ENCODE peak calls at places on chromosomes 1 and 21, in seven cellular contexts. G, Y, I, N, D, J and T are unnamed samples.

GRCh38 chr1:182248721-182249120 is 142.9 kb downstream of the GLUL start:
- DNase-seq in D (no peak), J (no peak), N (no peak), I (no peak), G (no peak), Y (no peak), T (no peak)

GRCh38 chr1:193058529-193059281 is 455 bp downstream of the UCHL5 start:
- DNase-seq in N (peak; percentile 87), I (peak; percentile 51), J (no peak), D (peak; percentile 54), Y (no peak), G (peak; percentile 21), T (peak; percentile 87)

GRCh38 chr1:62621907-62622306 is 24.6 kb downstream of the ANGPTL3 start:
- DNase-seq in J (peak; percentile 8), I (no peak), N (no peak), G (peak; percentile 32), Y (no peak), D (no peak), T (no peak)

GRCh38 chr1:234893725-234894630 is 234.7 kb downstream of the TOMM20 start:
- DNase-seq in G (no peak), N (no peak), I (no peak), Y (no peak), D (no peak), J (no peak), T (no peak)

GRCh38 chr1:183318433-183318832 is 99.7 kb downstream of the NMNAT2 start:
- DNase-seq in D (peak; percentile 85), I (peak; percentile 58), Y (peak; percentile 95), N (no peak), J (no peak), G (peak; percentile 90), T (peak; percentile 76)

GRCh38 chr1:53086504-53087070 is 24.6 kb downstream of the PODN start:
- DNase-seq in G (no peak), D (no peak), N (no peak), Y (no peak), I (no peak), J (no peak), T (no peak)

GRCh38 chr1:155038602-155039307 is 5.1 kb downstream of the DCST1 start:
- DNase-seq in N (no peak), D (no peak), J (no peak), Y (no peak), G (no peak), I (no peak), T (peak; percentile 76)

GRCh38 chr1:43532716-43533115 is 2.0 kb downstream of the PTPRF start:
- DNase-seq in I (no peak), D (no peak), N (peak; percentile 18), G (no peak), J (no peak), Y (no peak), T (no peak)

GRCh38 chr1:6743189-6744101 is 41.8 kb upstream of the CAMTA1 start:
- DNase-seq in G (peak; percentile 46), I (no peak), D (peak; percentile 43), J (no peak), N (no peak), Y (no peak), T (peak; percentile 86)

GRCh38 chr1:198330982-198331620 is 174.3 kb downstream of the NEK7 start:
- DNase-seq in N (no peak), G (no peak), J (no peak), Y (no peak), D (no peak), I (no peak), T (peak; percentile 48)

GRCh38 chr1:103367186-103367585 is 158.3 kb upstream of the RNPC3 start:
- DNase-seq in Y (no peak), N (no peak), D (no peak), J (no peak), G (no peak), I (no peak), T (no peak)

GRCh38 chr1:22108343-22109135 is 34.4 kb downstream of the WNT4 start:
- DNase-seq in N (no peak), Y (peak; percentile 90), I (no peak), G (peak; percentile 68), J (no peak), D (peak; percentile 87), T (no peak)

GRCh38 chr1:233294991-233295774 is at the start of gene PCNX2:
- DNase-seq in I (no peak), J (peak; percentile 33), D (peak; percentile 81), G (peak; percentile 50), Y (no peak), N (peak; percentile 88), T (no peak)

GRCh38 chr21:34693192-34693810 is 24.5 kb downstream of the CLIC6 start:
- DNase-seq in D (peak; percentile 68), I (no peak), J (peak; percentile 59), N (no peak), Y (no peak), G (no peak), T (peak; percentile 65)

GRCh38 chr1:3290438-3290837 is 164.0 kb upstream of the ARHGEF16 start:
- DNase-seq in I (no peak), D (no peak), Y (no peak), N (no peak), G (no peak), J (no peak), T (no peak)

GRCh38 chr1:151435174-151435573 is 24.1 kb downstream of the POGZ start:
- DNase-seq in Y (no peak), J (no peak), I (no peak), N (no peak), G (no peak), D (no peak), T (no peak)

GRCh38 chr1:119778359-119778758 is 9.7 kb upstream of the HMGCS2 start:
- DNase-seq in N (no peak), D (no peak), Y (peak; percentile 10), I (no peak), J (no peak), G (no peak), T (no peak)

GRCh38 chr1:119773711-119774241 is 5.1 kb upstream of the HMGCS2 start:
- DNase-seq in I (no peak), D (no peak), G (no peak), J (no peak), N (no peak), Y (peak; percentile 50), T (no peak)

GRCh38 chr1:119772298-119772697 is 3.6 kb upstream of the HMGCS2 start:
- DNase-seq in D (no peak), Y (no peak), J (no peak), N (no peak), G (no peak), I (no peak), T (no peak)

GRCh38 chr1:119771770-119772169 is 3.1 kb upstream of the HMGCS2 start:
- DNase-seq in D (no peak), N (no peak), G (no peak), I (no peak), J (no peak), Y (peak; percentile 29), T (no peak)

GRCh38 chr1:119774746-119775495 is 6.2 kb upstream of the HMGCS2 start:
- DNase-seq in J (no peak), Y (peak; percentile 82), I (no peak), N (no peak), D (no peak), G (no peak), T (no peak)
- TF ChIP-seq POLR2A in J (no peak), Y (no peak), I (no peak), N (no peak), D (no peak), G (no peak), T (no peak)

DNA sequence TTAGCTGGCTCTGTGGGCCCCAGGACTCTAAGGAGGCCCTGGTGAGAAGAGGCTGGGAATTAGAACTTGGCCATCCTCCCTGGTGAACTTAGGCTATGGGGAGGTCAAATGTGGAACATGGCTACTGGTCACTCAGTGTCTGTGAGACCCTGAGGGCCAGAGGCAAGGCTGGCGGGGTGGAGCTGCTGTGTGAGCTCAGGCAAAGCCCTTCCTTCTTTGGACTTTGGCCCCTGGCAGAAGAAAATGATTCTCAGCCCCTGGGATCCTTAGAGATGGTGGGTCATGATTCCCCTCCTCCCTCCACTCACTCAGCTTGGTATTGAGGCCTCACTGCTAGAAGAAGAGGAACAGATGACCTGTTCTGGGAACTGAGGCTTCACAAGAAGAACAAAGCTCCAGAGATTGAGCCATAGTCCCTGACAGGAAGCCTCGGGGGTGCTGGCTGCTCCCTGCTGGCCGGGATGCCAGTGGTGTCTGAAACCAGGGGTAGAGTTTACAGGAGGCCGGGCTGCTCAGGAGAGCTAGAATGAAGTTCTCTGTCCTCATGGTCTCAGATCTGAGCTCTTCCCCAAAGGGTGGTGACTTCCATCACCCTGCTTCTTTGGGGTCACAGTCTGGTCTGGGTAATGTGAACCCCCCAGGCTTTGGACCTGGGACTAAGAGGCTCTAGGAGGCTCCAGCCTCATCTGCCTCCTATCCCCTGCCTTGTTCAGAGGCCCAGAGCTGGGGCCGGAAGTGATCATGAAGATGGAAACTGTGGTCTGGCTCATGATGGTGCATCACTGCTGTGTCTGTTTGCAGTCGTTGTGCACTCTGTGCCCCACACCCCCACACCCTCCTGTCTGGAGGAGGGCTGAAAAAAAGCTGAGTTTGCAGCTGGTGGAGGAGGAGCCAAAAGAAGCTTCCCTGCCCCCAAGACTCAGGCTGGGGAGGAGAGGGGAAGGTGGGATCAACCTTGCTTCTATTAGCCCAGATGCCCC is 905 bp downstream of the BTBD19 start:
- DNase-seq in G (peak; percentile 67), D (peak; percentile 54), J (no peak), Y (no peak), N (peak; percentile 92), I (peak; percentile 39), T (peak; percentile 62)
- TF ChIP-seq CTCF in G (no peak), D (no peak), J (no peak), Y (no peak), N (no peak), I (no peak), T (no peak)

GRCh38 chr21:33644383-33645074 is 2.2 kb downstream of the ITSN1 start:
- DNase-seq in D (no peak), G (no peak), N (no peak), Y (no peak), I (no peak), J (no peak), T (no peak)
- TF ChIP-seq POLR2A in D (no peak), G (no peak), N (no peak), Y (no peak), I (no peak), J (no peak), T (no peak)

GRCh38 chr1:37150986-37151385 is 116.7 kb upstream of the GRIK3 start:
- DNase-seq in J (no peak), I (no peak), G (no peak), N (no peak), D (no peak), Y (peak; percentile 86), T (no peak)
- TF ChIP-seq CTCF in J (no peak), I (no peak), G (no peak), N (no peak), D (no peak), Y (no peak), T (no peak)

GRCh38 chr1:14517813-14518180 is 80.7 kb upstream of the KAZN start:
- DNase-seq in G (no peak), Y (no peak), N (no peak), I (no peak), J (no peak), D (no peak), T (no peak)

GRCh38 chr1:14520514-14521163 is 77.8 kb upstream of the KAZN start:
- DNase-seq in N (no peak), G (no peak), I (no peak), Y (no peak), D (no peak), J (no peak), T (peak; percentile 54)

GRCh38 chr1:14514760-14515159 is 83.7 kb upstream of the KAZN start:
- DNase-seq in I (no peak), J (no peak), Y (no peak), D (no peak), G (no peak), N (no peak), T (no peak)

GRCh38 chr1:14519976-14520375 is 78.5 kb upstream of the KAZN start:
- DNase-seq in I (no peak), D (no peak), N (no peak), J (no peak), Y (no peak), G (no peak), T (no peak)

GRCh38 chr1:14516974-14517812 is 81.3 kb upstream of the KAZN start:
- DNase-seq in N (no peak), G (peak; percentile 51), J (no peak), Y (no peak), I (no peak), D (peak; percentile 22), T (peak; percentile 25)
- TF ChIP-seq POLR2A in N (no peak), G (no peak), J (no peak), Y (no peak), I (no peak), D (no peak), T (no peak)